ENCODE peak calls at places on chromosomes 1 and 21, in six cellular contexts. S is body of pancreas, F is A549, G is suprapubic skin, Y is IMR-90, U is H1. B is an unnamed sample.

GRCh38 chr1:208654241-208654640 is 410.1 kb upstream of the PLXNA2 start:
- DNase-seq in U (no peak), Y (no peak), S (no peak), G (no peak), F (peak), B (no peak)

GRCh38 chr1:906532-907420 is 16.9 kb upstream of the SAMD11 start:
- DNase-seq in F (peak), Y (peak), G (peak), S (no peak), U (peak), B (peak)

GRCh38 chr1:172885411-172885810 is 165.3 kb downstream of the TNFSF18 start:
- DNase-seq in S (peak), G (no peak), U (no peak), Y (no peak), F (no peak), B (no peak)

GRCh38 chr1:203369666-203370065 is 18.7 kb upstream of the FMOD start:
- DNase-seq in G (no peak), S (no peak), U (no peak), Y (no peak), F (no peak), B (no peak)

GRCh38 chr1:158969166-158969565 is 37.8 kb downstream of the PYHIN1 start:
- DNase-seq in G (no peak), U (no peak), F (no peak), Y (no peak), S (no peak), B (no peak)

GRCh38 chr1:9651565-9652378 is at the start of gene PIK3CD:
- DNase-seq in G (no peak), S (no peak), Y (peak), F (peak), U (peak), B (peak)

GRCh38 chr1:225617479-225617878 is 35.4 kb downstream of the ENAH start:
- DNase-seq in G (no peak), Y (peak), S (no peak), F (no peak), U (no peak), B (no peak)

GRCh38 chr1:100034465-100034864 is 64.7 kb downstream of the SLC35A3 start:
- DNase-seq in F (peak), Y (peak), G (no peak), S (no peak), U (no peak), B (no peak)

GRCh38 chr21:44618504-44618903 is 6.6 kb downstream of the KRTAP10-8 start:
- DNase-seq in F (peak), S (peak), G (no peak), Y (peak), U (peak), B (no peak)

GRCh38 chr1:230166366-230167132 is 99.5 kb downstream of the GALNT2 start:
- DNase-seq in Y (no peak), U (no peak), F (no peak), S (no peak), G (no peak), B (peak)

DNA sequence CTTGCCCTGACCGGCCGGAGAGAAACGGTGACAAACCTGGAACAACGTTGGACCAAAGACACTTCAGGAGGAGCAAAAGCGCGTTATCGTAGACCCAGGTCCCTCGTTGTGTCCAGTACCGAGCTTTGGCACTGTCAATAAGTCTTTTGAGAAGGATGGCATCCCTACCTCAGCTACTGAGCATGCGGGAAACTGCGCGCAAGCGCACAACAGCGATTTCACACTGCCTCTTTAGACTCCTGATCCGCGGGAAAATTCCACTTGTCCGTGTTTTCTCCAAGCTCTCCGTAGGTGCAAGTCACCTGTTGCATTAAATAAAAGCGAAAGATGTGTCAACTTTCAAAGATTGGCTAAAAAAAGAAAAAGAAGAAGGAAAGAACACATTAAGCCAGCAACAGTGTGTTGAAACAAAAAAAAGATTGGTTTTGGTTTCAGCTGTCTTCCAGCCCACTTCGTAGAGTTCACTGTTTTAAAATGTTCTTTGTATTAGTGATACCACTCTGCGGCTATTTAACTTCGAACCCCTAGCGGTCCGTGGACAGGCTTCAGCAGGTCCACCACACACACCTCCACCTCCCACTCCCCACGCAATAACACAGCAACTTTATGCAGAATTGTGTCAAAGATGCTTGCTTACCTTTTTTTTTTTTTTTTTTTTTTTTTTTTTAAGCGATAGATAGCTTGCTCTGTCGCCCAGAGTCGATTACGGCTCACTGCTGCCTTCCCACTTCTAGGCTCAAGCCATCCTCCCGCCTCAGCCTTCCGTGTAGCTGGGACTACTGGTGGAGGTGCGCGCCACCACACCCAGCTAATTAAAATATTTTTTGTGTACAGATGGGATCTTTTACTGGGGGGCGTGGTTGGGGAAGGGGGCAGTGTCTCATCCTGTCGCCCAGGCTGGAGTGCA is at the start of gene BPNT1:
- DNase-seq in F (peak), Y (peak), G (peak), S (peak), U (peak), B (peak)
- TF ChIP-seq POLR2A in F (peak), Y (no peak), G (no peak), S (peak), U (peak), B (no peak)

GRCh38 chr21:41664881-41665765 is 101.7 kb downstream of the RIPK4 start:
- DNase-seq in G (peak), U (no peak), S (peak), F (no peak), Y (peak), B (no peak)
- H3K27ac ChIP-seq in G (no peak), U (no peak), S (no peak), F (peak), Y (no peak), B (no peak)

GRCh38 chr1:116912846-116913245 is 3.1 kb downstream of the PTGFRN start:
- DNase-seq in G (no peak), Y (no peak), U (no peak), F (no peak), S (no peak), B (no peak)
- TF ChIP-seq CTCF in G (no peak), Y (no peak), U (no peak), F (no peak), S (no peak), B (no peak)

GRCh38 chr1:53073899-53074311 is 11.9 kb downstream of the PODN start:
- DNase-seq in U (no peak), S (peak), F (no peak), G (peak), Y (no peak), B (peak)
- TF ChIP-seq POLR2A in U (no peak), S (no peak), F (no peak), G (no peak), Y (no peak), B (no peak)

DNA sequence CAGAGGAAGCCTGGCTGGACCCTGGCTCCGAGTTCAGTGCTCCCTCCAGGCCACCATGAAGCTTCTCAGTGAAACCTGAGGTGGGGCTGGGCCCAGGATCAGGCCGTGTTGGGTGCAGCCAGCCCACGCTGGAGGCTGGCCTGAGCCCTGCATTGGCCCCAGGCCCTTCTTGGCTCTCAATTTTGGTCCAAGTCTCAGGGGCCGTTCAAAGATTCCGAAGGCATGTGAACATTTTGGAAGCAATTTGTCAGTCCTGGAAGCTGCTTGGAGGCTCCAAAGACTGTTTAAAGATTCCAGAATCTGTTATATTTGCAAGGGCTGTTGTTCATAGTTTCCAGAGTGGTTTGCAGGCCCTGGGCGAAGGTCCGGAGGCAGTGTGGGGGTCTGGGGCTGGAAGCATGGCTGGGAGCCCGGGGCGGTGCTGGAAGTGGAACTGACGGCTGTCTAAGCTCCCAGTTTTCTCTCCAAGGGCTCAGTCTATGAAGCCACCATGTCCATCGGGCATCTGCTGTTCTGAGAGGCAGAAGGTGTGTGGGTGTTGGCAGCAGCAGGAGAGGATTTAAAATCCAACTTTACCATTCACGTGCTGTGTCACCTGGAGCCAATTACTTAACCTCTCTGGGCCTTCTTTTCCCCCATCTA is 104.9 kb downstream of the EPHB2 start:
- DNase-seq in U (no peak), Y (no peak), S (no peak), F (no peak), G (no peak), B (peak)
- H3K27ac ChIP-seq in U (no peak), Y (no peak), S (no peak), F (no peak), G (no peak), B (no peak)

GRCh38 chr1:31745071-31745897 is 18.9 kb downstream of the ADGRB2 start:
- DNase-seq in Y (peak), S (peak), U (peak), F (peak), G (no peak), B (peak)
- TF ChIP-seq CTCF in Y (peak), S (peak), U (no peak), F (peak), G (peak), B (peak)

DNA sequence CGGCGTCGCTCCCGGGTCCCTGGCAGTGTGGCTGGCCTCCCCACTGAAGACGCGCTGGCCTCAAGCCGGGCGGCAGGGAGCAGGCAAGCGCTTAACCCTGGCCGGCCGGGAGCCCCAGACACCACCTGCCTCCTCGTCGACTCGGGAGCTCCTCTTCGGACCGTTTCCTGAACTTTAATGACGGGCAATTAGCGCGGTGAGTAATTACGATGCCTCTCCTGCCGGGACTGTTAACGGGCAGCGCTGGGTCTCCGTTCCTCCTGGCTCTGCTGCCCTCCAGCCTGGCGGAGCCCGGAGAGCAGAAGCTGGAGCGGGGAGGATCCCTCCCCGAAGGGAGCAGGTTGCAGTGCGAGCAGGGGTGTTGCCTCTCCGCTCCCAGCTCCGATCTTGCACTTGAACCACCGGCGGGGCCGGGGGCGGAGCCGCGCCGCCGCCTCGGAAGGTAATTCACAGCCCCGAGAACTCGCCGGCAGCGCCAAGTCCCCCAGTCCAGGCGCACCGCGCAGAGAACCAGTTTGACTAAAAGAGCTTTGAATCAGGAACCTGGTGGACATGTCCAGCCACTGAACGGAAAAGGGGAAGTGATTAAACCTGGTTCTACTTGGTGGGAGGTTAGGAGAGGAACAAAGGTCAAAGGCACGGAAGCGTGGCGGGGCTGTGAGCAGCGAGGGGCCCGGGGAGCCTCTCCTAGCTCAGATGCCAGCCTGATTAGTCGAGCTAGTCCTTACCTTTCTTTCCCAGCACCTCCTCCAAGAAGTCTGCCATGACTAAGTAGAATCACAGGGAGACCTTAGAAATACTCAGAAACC is 18.3 kb upstream of the PLEKHA6 start:
- DNase-seq in S (peak), Y (no peak), G (no peak), F (peak), U (peak), B (peak)
- TF ChIP-seq POLR2A in S (peak), Y (no peak), G (no peak), F (peak), U (peak), B (no peak)

GRCh38 chr1:58767143-58767542 is 16.7 kb downstream of the JUN start:
- DNase-seq in U (no peak), G (no peak), F (no peak), Y (no peak), S (no peak), B (no peak)

GRCh38 chr1:58764294-58764978 is 19.4 kb downstream of the JUN start:
- DNase-seq in S (no peak), G (no peak), Y (peak), F (no peak), U (no peak), B (no peak)

GRCh38 chr1:58763214-58763613 is 20.6 kb downstream of the JUN start:
- DNase-seq in S (no peak), G (no peak), U (no peak), F (no peak), Y (peak), B (no peak)

GRCh38 chr1:58765016-58765415 is 18.8 kb downstream of the JUN start:
- DNase-seq in G (no peak), U (no peak), Y (peak), S (no peak), F (no peak), B (no peak)

DNA sequence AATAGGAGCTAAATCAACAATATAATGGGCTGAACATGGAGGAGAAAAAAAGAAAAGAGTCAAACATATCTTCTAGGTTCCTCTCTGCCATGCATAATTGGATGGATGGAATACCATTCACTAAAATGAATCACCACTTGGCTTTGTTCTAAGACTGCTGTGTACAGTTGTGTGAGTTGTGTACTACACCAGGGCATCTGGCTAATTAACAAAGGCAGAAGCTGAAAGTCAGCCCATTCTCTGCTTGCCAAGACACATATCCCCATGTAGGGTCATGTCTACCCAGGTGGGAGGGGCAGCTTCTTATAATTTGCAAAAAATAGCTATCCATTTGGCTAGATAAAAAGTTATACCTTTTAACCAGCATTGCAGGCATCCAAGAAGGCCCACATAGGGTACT is 21.0 kb downstream of the JUN start:
- DNase-seq in U (no peak), G (no peak), S (no peak), F (no peak), Y (peak), B (no peak)
- H3K27ac ChIP-seq in U (no peak), G (no peak), S (no peak), F (peak), Y (peak), B (no peak)

DNA sequence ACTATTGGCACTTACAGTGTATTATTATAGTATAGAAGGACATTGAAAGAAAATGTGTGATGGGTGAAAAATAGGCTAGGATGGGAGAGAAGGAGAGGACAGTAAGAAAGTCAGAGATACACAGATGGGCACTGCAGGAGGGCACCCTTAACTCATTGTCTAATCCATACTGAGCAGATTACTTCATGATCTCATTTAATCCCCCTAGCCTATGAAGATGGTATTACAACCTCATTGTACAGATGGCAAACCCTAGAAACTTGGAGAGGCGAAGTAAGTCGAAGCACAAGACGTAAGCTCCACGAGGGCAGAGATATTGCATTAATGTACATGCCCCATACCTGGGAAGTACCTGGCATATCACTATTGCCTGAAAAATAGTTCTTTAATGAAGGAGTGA is 346.9 kb upstream of the DAB1 start:
- DNase-seq in G (no peak), F (peak), S (no peak), Y (peak), U (no peak), B (no peak)
- TF ChIP-seq CTCF in G (no peak), F (no peak), S (no peak), Y (peak), U (no peak), B (no peak)